ENCODE peak calls at places on chromosomes 2 and 18, in nine cellular contexts. O is MCF 10A; G is LHCN-M2; K is A172; B is effector CD4-positive, alpha-beta T cell; Q is IMR-90; N is H4; L is cardiac fibroblast; U is DMS153. Y is an unnamed sample.

GRCh38 chr2:195049372-195050031 is 607.5 kb upstream of the SLC39A10 start:
- DNase-seq in G (peak; percentile 76), O (peak; percentile 55), K (peak; percentile 34), U (no peak), N (no peak), B (no peak), Q (no peak), L (peak; percentile 26), Y (no peak)

GRCh38 chr18:54713386-54713785 is 114.9 kb upstream of the RAB27B start:
- DNase-seq in N (no peak), G (no peak), K (no peak), L (no peak), Q (no peak), B (no peak), U (no peak), O (no peak), Y (no peak)

GRCh38 chr18:5490753-5491240 is 53.0 kb downstream of the EPB41L3 start:
- DNase-seq in K (no peak), B (no peak), Q (no peak), N (no peak), O (no peak), G (no peak), U (no peak), L (no peak), Y (no peak)

GRCh38 chr2:218777276-218777990 is 4.5 kb upstream of the CYP27A1 start:
- DNase-seq in L (no peak), N (no peak), O (no peak), K (no peak), Q (no peak), G (no peak), B (no peak), U (no peak), Y (no peak)

GRCh38 chr2:171999125-171999524 is 628 bp upstream of the METAP1D start:
- DNase-seq in B (no peak), L (no peak), N (no peak), K (no peak), G (no peak), O (peak; percentile 14), U (no peak), Q (no peak), Y (no peak)

GRCh38 chr2:208586516-208586915 is 179.9 kb downstream of the PTH2R start:
- DNase-seq in B (no peak), Q (no peak), G (no peak), K (no peak), O (no peak), L (no peak), U (no peak), N (no peak), Y (no peak)

GRCh38 chr2:46922049-46922448 is 6.4 kb upstream of the MCFD2 start:
- DNase-seq in O (no peak), U (no peak), N (no peak), K (peak; percentile 38), B (no peak), Q (peak; percentile 37), G (no peak), L (peak; percentile 60), Y (no peak)

GRCh38 chr2:27185331-27186026 is 26.4 kb upstream of the ATRAID start:
- DNase-seq in K (peak; percentile 18), N (peak; percentile 70), O (no peak), B (no peak), Q (peak; percentile 80), G (peak; percentile 39), U (no peak), L (peak; percentile 8), Y (peak; percentile 76)

GRCh38 chr2:67923696-67924095 is 139.1 kb downstream of the C1D start:
- DNase-seq in Q (no peak), G (peak; percentile 15), N (no peak), U (no peak), L (peak; percentile 30), K (no peak), B (no peak), O (peak; percentile 14), Y (no peak)

GRCh38 chr2:200003444-200003843 is 48.1 kb downstream of the MAIP1 start:
- DNase-seq in K (peak; percentile 6), L (peak; percentile 14), O (peak; percentile 9), B (no peak), U (no peak), N (no peak), Q (peak; percentile 23), G (peak; percentile 41), Y (no peak)

GRCh38 chr2:23429036-23429435 is 44.1 kb downstream of the KLHL29 start:
- DNase-seq in Q (no peak), K (no peak), B (no peak), G (no peak), O (no peak), U (no peak), L (no peak), N (no peak), Y (no peak)

GRCh38 chr2:225270861-225271260 is 128.6 kb upstream of the NYAP2 start:
- DNase-seq in O (peak; percentile 94), Q (peak; percentile 53), L (peak; percentile 78), B (no peak), K (peak; percentile 77), G (peak; percentile 70), U (peak; percentile 38), N (peak; percentile 85), Y (no peak)

GRCh38 chr2:156476021-156476420 is 39.8 kb downstream of the GPD2 start:
- DNase-seq in K (no peak), N (no peak), G (no peak), O (no peak), U (no peak), Q (no peak), L (no peak), B (no peak), Y (peak; percentile 48)

GRCh38 chr2:39359453-39360038 is 77.5 kb downstream of the MAP4K3 start:
- DNase-seq in B (no peak), L (no peak), O (no peak), N (no peak), G (no peak), K (no peak), Q (no peak), U (no peak), Y (no peak)

GRCh38 chr2:170106441-170106840 is 71.5 kb upstream of the MYO3B start:
- DNase-seq in K (no peak), O (no peak), U (no peak), Q (no peak), B (no peak), N (no peak), G (peak; percentile 53), L (no peak), Y (no peak)

GRCh38 chr2:191516260-191516659 is 161.7 kb upstream of the NABP1 start:
- DNase-seq in B (no peak), L (no peak), Q (no peak), G (no peak), U (no peak), K (no peak), N (no peak), O (no peak), Y (no peak)

GRCh38 chr2:215365184-215365658 is 53.4 kb downstream of the ATIC start:
- DNase-seq in L (peak; percentile 46), K (no peak), Q (peak; percentile 16), B (no peak), N (no peak), O (no peak), U (no peak), G (no peak), Y (no peak)

GRCh38 chr2:12734914-12735654 is 18.3 kb downstream of the TRIB2 start:
- DNase-seq in Q (no peak), U (no peak), B (no peak), K (no peak), G (no peak), N (no peak), O (no peak), L (no peak), Y (no peak)